ENCODE peak calls at places on chromosomes 2 and 18, in four cellular contexts. One of them, this sample, is unnamed.

GRCh38 chr2:17539993-17540812 is at the start of gene VSNL1:
- DNase-seq in GM12878: no peak
- DNase-seq in K562: peak
- DNase-seq in HepG2: peak
- DNase-seq in this sample: no peak

GRCh38 chr2:18067980-18068379 is 189.5 kb downstream of the KCNS3 start:
- DNase-seq in GM12878: no peak
- DNase-seq in K562: no peak
- DNase-seq in HepG2: no peak
- DNase-seq in this sample: no peak

GRCh38 chr18:78773819-78774218 is 205.8 kb upstream of the SALL3 start:
- DNase-seq in GM12878: no peak
- DNase-seq in K562: no peak
- DNase-seq in HepG2: no peak
- DNase-seq in this sample: no peak

GRCh38 chr2:105961599-105962146 is 217.0 kb downstream of the NCK2 start:
- DNase-seq in GM12878: no peak
- DNase-seq in K562: no peak
- DNase-seq in HepG2: no peak
- DNase-seq in this sample: no peak

GRCh38 chr18:27206411-27206810 is 21.3 kb upstream of the CHST9 start:
- DNase-seq in GM12878: no peak
- DNase-seq in K562: no peak
- DNase-seq in HepG2: no peak
- DNase-seq in this sample: no peak

GRCh38 chr18:61435064-61435652 is 101.9 kb downstream of the CDH20 start:
- DNase-seq in GM12878: no peak
- DNase-seq in K562: peak
- DNase-seq in HepG2: peak
- DNase-seq in this sample: peak

GRCh38 chr18:56900195-56901094 is 246.4 kb upstream of the BOD1L2 start:
- DNase-seq in GM12878: no peak
- DNase-seq in K562: no peak
- DNase-seq in HepG2: no peak
- DNase-seq in this sample: no peak

GRCh38 chr2:240205348-240205747 is 64.9 kb upstream of the OTOS start:
- DNase-seq in GM12878: no peak
- DNase-seq in K562: no peak
- DNase-seq in HepG2: no peak
- DNase-seq in this sample: peak

GRCh38 chr2:230912046-230912445 is 13.0 kb downstream of the GPR55 start:
- DNase-seq in GM12878: no peak
- DNase-seq in K562: no peak
- DNase-seq in HepG2: no peak
- DNase-seq in this sample: no peak

GRCh38 chr18:37769846-37770245 is 204.2 kb upstream of the CELF4 start:
- DNase-seq in GM12878: no peak
- DNase-seq in K562: no peak
- DNase-seq in HepG2: no peak
- DNase-seq in this sample: no peak

GRCh38 chr2:201006704-201007103 is 43.2 kb upstream of the ORC2 start:
- DNase-seq in GM12878: no peak
- DNase-seq in K562: no peak
- DNase-seq in HepG2: peak
- DNase-seq in this sample: no peak

GRCh38 chr2:230650585-230651137 is 62.0 kb upstream of the CAB39 start:
- DNase-seq in GM12878: peak
- DNase-seq in K562: peak
- DNase-seq in HepG2: peak
- DNase-seq in this sample: no peak

GRCh38 chr18:67261931-67262552 is 254.5 kb downstream of the DSEL start:
- DNase-seq in GM12878: no peak
- DNase-seq in K562: no peak
- DNase-seq in HepG2: no peak
- DNase-seq in this sample: no peak

GRCh38 chr2:206176128-206176527 is 16.4 kb downstream of the EEF1B2 start:
- DNase-seq in GM12878: no peak
- DNase-seq in K562: no peak
- DNase-seq in HepG2: no peak
- DNase-seq in this sample: no peak

GRCh38 chr2:168851674-168852320 is 38.4 kb downstream of the SPC25 start:
- DNase-seq in GM12878: no peak
- DNase-seq in K562: peak
- DNase-seq in HepG2: no peak
- DNase-seq in this sample: no peak

DNA sequence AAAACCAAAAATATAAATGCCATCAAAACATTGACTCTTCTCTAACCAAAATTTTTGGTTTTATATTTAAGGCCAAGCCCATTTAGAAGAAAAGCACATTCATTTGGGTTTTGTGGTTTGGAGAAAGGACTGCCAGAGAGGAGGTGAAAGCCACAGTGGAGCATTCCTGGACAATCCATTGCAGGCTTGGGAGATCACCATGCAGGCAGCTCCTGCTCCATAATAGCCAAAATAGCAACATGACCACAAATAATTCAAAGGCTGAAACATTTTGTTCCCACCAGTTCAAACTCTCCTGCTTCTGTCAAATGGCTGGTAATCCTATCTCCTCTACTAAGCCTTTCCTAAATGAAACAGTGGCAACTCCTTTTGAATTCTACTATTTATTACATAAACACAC is 73.5 kb downstream of the GALNT3 start:
- DNase-seq in GM12878: no peak
- DNase-seq in K562: no peak
- DNase-seq in HepG2: no peak
- DNase-seq in this sample: no peak
- TF ChIP-seq CHD4 in GM12878: no peak
- TF ChIP-seq CHD4 in K562: no peak
- TF ChIP-seq CHD4 in HepG2: no peak
- TF ChIP-seq CHD4 in this sample: no peak

GRCh38 chr2:179275280-179276013 is 10.8 kb upstream of the SESTD1 start:
- DNase-seq in GM12878: no peak
- DNase-seq in K562: no peak
- DNase-seq in HepG2: peak
- DNase-seq in this sample: no peak
- TF ChIP-seq CEBPB in GM12878: no peak
- TF ChIP-seq CEBPB in K562: no peak
- TF ChIP-seq CEBPB in HepG2: no peak
- TF ChIP-seq CEBPB in this sample: no peak

GRCh38 chr18:32391126-32391525 is 79.6 kb downstream of the GAREM1 start:
- DNase-seq in GM12878: no peak
- DNase-seq in K562: no peak
- DNase-seq in HepG2: no peak
- DNase-seq in this sample: no peak
- TF ChIP-seq CHD4 in GM12878: no peak
- TF ChIP-seq CHD4 in K562: no peak
- TF ChIP-seq CHD4 in HepG2: no peak
- TF ChIP-seq CHD4 in this sample: no peak

GRCh38 chr2:45874324-45874723 is 222.8 kb downstream of the PRKCE start:
- DNase-seq in GM12878: no peak
- DNase-seq in K562: no peak
- DNase-seq in HepG2: no peak
- DNase-seq in this sample: no peak

GRCh38 chr2:45871025-45871424 is 219.6 kb downstream of the PRKCE start:
- DNase-seq in GM12878: no peak
- DNase-seq in K562: no peak
- DNase-seq in HepG2: no peak
- DNase-seq in this sample: no peak

GRCh38 chr2:45869165-45869501 is 217.7 kb downstream of the PRKCE start:
- DNase-seq in GM12878: no peak
- DNase-seq in K562: no peak
- DNase-seq in HepG2: no peak
- DNase-seq in this sample: no peak

GRCh38 chr2:45871541-45871940 is 220.1 kb downstream of the PRKCE start:
- DNase-seq in GM12878: no peak
- DNase-seq in K562: no peak
- DNase-seq in HepG2: no peak
- DNase-seq in this sample: no peak

DNA sequence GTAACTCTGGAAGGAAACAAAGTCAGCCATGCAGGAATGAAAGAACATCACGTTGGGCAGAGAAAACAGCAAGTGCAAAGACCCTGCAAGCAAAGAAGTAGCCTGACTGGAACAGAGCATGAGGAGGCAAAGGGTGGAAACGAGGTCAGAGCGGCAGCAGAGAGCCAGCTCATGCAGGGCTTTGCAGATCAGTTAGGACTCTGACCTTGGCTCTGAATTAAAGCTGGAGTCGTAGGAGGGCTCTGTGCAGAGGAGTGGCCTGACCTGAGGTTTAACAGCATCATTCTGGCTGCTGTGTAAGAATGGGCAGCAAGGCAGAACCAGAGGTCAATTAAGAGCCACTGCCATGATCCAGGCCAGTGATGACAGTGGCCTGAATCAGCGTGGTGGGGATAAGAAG is 220.7 kb downstream of the PRKCE start:
- DNase-seq in GM12878: no peak
- DNase-seq in K562: no peak
- DNase-seq in HepG2: no peak
- DNase-seq in this sample: no peak
- TF ChIP-seq CEBPB in GM12878: no peak
- TF ChIP-seq CEBPB in K562: no peak
- TF ChIP-seq CEBPB in HepG2: no peak
- TF ChIP-seq CEBPB in this sample: no peak

GRCh38 chr2:133717497-133717896 is 149.2 kb upstream of the NCKAP5 start:
- DNase-seq in GM12878: no peak
- DNase-seq in K562: no peak
- DNase-seq in HepG2: no peak
- DNase-seq in this sample: no peak
- TF ChIP-seq CHD4 in GM12878: no peak
- TF ChIP-seq CHD4 in K562: no peak
- TF ChIP-seq CHD4 in HepG2: no peak
- TF ChIP-seq CHD4 in this sample: no peak

GRCh38 chr2:202944816-202945215 is 32.7 kb downstream of the CARF start:
- DNase-seq in GM12878: no peak
- DNase-seq in K562: no peak
- DNase-seq in HepG2: no peak
- DNase-seq in this sample: no peak

GRCh38 chr2:202945497-202945896 is 33.4 kb downstream of the CARF start:
- DNase-seq in GM12878: no peak
- DNase-seq in K562: no peak
- DNase-seq in HepG2: no peak
- DNase-seq in this sample: no peak

DNA sequence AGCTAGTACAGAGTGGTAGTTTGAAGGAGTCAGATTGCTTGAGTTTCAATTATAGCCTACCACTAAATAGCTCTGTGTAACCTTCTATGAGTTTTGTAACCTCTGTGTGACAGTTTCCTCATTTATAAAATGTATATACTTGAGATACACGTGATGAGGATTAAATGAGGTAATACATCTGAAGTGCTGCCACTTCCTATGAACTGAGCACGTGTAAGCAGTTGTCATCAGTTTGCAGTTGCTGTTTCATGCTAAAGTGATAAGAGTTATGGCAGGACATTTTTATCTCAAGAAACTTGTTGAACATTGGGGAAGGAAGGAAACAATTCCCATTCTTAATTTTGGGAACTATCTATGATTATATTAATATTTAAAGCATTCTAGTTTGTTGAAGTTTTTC is 38.5 kb downstream of the CARF start:
- DNase-seq in GM12878: no peak
- DNase-seq in K562: peak
- DNase-seq in HepG2: no peak
- DNase-seq in this sample: no peak
- TF ChIP-seq CEBPB in GM12878: no peak
- TF ChIP-seq CEBPB in K562: peak
- TF ChIP-seq CEBPB in HepG2: no peak
- TF ChIP-seq CEBPB in this sample: no peak

GRCh38 chr2:152354069-152354755 is 19.2 kb downstream of the FMNL2 start:
- DNase-seq in GM12878: no peak
- DNase-seq in K562: no peak
- DNase-seq in HepG2: no peak
- DNase-seq in this sample: no peak

GRCh38 chr2:152354909-152355308 is 19.9 kb downstream of the FMNL2 start:
- DNase-seq in GM12878: no peak
- DNase-seq in K562: no peak
- DNase-seq in HepG2: no peak
- DNase-seq in this sample: no peak

GRCh38 chr2:152350155-152350679 is 15.2 kb downstream of the FMNL2 start:
- DNase-seq in GM12878: no peak
- DNase-seq in K562: no peak
- DNase-seq in HepG2: peak
- DNase-seq in this sample: no peak

GRCh38 chr2:152353364-152353763 is 18.4 kb downstream of the FMNL2 start:
- DNase-seq in GM12878: no peak
- DNase-seq in K562: no peak
- DNase-seq in HepG2: peak
- DNase-seq in this sample: no peak

DNA sequence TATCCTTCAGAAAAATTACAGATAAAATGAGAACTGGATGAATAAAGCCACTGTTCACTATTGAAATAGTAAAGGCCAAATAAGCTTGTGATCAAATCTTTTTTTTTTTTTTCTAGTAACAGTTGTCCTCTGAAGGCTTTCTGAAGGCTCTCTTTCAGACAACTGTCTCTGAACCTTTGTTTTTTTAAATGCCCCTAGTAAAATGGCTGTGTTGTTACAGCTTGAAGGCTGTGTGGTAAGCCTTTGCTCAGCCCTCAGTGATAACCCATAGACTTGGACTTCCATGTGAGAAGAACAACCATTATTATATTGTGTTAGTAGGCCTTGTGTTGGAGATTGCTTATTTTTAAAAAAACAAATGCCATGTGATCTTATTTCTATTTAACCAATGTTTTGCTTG is 17.6 kb downstream of the FMNL2 start:
- DNase-seq in GM12878: no peak
- DNase-seq in K562: no peak
- DNase-seq in HepG2: no peak
- DNase-seq in this sample: no peak
- TF ChIP-seq CHD4 in GM12878: no peak
- TF ChIP-seq CHD4 in K562: no peak
- TF ChIP-seq CHD4 in HepG2: no peak
- TF ChIP-seq CHD4 in this sample: no peak

This sample was measured in A549.